ENCODE peak calls at places on chromosome 2, in ten cellular contexts. T, W, G, V, Q, X, M, H, P and N are unnamed samples.

GRCh38 chr2:36538345-36538744 is 59.6 kb downstream of the FEZ2 start:
- DNase-seq in T (no peak), W (peak; percentile 69), G (no peak), V (no peak), Q (no peak), X (no peak), M (no peak), H (no peak), P (peak; percentile 93), N (no peak)

GRCh38 chr2:227188292-227188691 is 23.9 kb downstream of the COL4A3 start:
- DNase-seq in T (no peak), W (peak; percentile 64), G (peak; percentile 70), V (no peak), Q (no peak), X (no peak), M (peak; percentile 34), H (no peak), P (peak; percentile 70), N (no peak)

GRCh38 chr2:61356958-61357350 is 113.9 kb downstream of the USP34 start:
- DNase-seq in T (no peak), W (no peak), G (peak; percentile 14), V (no peak), Q (no peak), X (no peak), M (no peak), H (no peak), P (no peak), N (no peak)

GRCh38 chr2:139694327-139694726 is 914.1 kb upstream of the NXPH2 start:
- DNase-seq in T (no peak), W (no peak), G (no peak), V (no peak), Q (no peak), X (no peak), M (no peak), H (no peak), P (no peak), N (no peak)

GRCh38 chr2:101750688-101751087 is 53.2 kb downstream of the MAP4K4 start:
- DNase-seq in T (no peak), W (no peak), G (no peak), V (no peak), Q (no peak), X (no peak), M (peak; percentile 10), H (no peak), P (no peak), N (no peak)

GRCh38 chr2:84449055-84449454 is 10.0 kb downstream of the SUCLG1 start:
- DNase-seq in T (no peak), W (no peak), G (no peak), V (no peak), Q (no peak), X (no peak), M (no peak), H (no peak), P (no peak), N (no peak)

GRCh38 chr2:98850074-98850473 is 86.0 kb downstream of the CRACDL start:
- DNase-seq in T (no peak), W (no peak), G (no peak), V (no peak), Q (no peak), X (no peak), M (no peak), H (no peak), P (no peak), N (no peak)

GRCh38 chr2:26942543-26943295 is 27.7 kb upstream of the MAPRE3 start:
- DNase-seq in T (no peak), W (peak; percentile 71), G (peak; percentile 53), V (peak; percentile 77), Q (peak; percentile 66), X (peak; percentile 68), M (no peak), H (no peak), P (peak; percentile 73), N (no peak)

GRCh38 chr2:219296631-219297391 is 12.4 kb downstream of the PTPRN start:
- DNase-seq in T (no peak), W (no peak), G (no peak), V (no peak), Q (no peak), X (no peak), M (no peak), H (no peak), P (no peak), N (no peak)

GRCh38 chr2:219299372-219299760 is 9.8 kb downstream of the PTPRN start:
- DNase-seq in T (no peak), W (no peak), G (no peak), V (no peak), Q (no peak), X (no peak), M (no peak), H (no peak), P (no peak), N (no peak)

GRCh38 chr2:219298759-219299371 is 10.3 kb downstream of the PTPRN start:
- DNase-seq in T (no peak), W (peak; percentile 86), G (peak; percentile 66), V (peak; percentile 92), Q (peak; percentile 93), X (peak; percentile 97), M (peak; percentile 97), H (peak; percentile 83), P (peak; percentile 78), N (no peak)

GRCh38 chr2:219296142-219296541 is 13.1 kb downstream of the PTPRN start:
- DNase-seq in T (no peak), W (no peak), G (no peak), V (no peak), Q (no peak), X (no peak), M (no peak), H (no peak), P (no peak), N (no peak)

DNA sequence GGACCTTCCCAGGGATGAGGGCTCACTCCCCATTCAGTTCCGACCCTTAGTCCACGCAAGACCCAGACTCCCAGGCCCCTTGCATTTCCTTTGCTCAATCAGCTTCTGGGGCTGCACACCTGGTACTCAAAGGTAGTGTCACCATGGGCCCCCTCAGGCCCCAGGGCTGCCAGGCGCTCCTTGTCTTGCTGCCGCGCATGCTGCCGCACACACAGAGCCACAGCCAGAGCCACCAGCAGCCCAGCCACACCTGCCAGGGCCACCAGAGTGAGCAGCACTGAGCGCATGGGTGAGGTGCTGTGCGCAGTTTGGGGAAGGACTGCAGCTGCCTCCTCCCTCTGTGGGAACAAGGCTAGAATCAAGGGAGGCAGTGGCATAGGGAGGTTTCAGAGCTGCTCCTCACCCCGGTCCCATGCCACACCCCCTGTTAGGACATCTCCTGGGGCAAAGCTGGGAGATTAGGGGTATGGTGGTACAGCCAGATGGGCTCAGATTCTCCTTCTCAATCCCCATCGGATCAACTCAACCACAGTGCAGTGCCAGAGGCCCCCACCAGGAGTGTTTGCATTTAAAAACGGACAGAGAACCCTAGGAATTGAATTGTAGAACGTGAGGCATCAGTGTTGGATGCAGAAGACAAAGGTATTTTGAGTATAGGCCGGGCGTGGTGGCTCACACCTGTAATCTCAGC is 11.3 kb downstream of the PTPRN start:
- DNase-seq in T (no peak), W (no peak), G (no peak), V (no peak), Q (no peak), X (no peak), M (no peak), H (no peak), P (no peak), N (no peak)
- TF ChIP-seq CTCF in T (no peak), W (no peak), G (peak; percentile 53), V (no peak), Q (no peak), X (no peak), M (no peak), H (no peak), P (no peak), N (no peak)

GRCh38 chr2:224146356-224147160 is 107.5 kb upstream of the SERPINE2 start:
- DNase-seq in T (no peak), W (no peak), G (no peak), V (no peak), Q (peak; percentile 23), X (no peak), M (no peak), H (no peak), P (peak; percentile 17), N (no peak)

GRCh38 chr2:224142397-224143312 is 103.6 kb upstream of the SERPINE2 start:
- DNase-seq in T (no peak), W (no peak), G (peak; percentile 40), V (no peak), Q (no peak), X (no peak), M (no peak), H (no peak), P (no peak), N (no peak)

GRCh38 chr2:224147174-224147573 is 108.1 kb upstream of the SERPINE2 start:
- DNase-seq in T (no peak), W (no peak), G (peak; percentile 65), V (no peak), Q (peak; percentile 74), X (no peak), M (no peak), H (no peak), P (no peak), N (no peak)

GRCh38 chr2:224143521-224143920 is 104.4 kb upstream of the SERPINE2 start:
- DNase-seq in T (no peak), W (peak; percentile 18), G (no peak), V (no peak), Q (no peak), X (no peak), M (no peak), H (no peak), P (no peak), N (no peak)

DNA sequence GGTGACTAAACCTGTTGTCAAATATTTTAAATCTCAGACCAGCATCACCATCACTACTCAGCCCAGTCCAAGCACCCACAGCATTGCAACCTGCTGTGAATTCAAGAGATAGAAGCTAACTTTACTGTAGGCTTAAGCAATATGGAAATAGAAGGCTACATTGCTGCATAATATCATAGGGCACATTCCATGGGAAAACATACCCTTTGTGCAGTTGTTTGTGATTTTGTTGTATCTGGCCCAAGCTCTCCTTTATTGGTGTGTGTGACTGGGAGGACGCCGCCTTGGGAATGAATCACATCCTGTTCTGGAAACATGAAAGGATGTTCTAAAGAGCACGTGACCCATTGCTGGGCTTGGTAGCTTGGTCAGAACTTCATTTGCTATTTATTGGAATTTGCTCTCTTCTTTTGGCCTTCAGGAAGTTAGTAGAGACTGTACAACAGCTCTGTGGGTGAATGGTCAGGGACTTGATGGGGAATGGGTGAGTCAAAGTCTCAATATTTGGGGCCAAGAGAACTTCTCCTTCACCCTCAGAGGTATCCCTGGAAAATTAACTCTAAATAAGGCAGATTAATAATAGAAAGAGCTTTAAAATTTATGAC is 106.8 kb upstream of the SERPINE2 start:
- DNase-seq in T (no peak), W (no peak), G (peak; percentile 93), V (no peak), Q (peak; percentile 58), X (no peak), M (no peak), H (no peak), P (no peak), N (no peak)
- H3K27ac ChIP-seq in T (no peak overlapping the region), W (no peak overlapping the region), G (peak overlapping the region; percentile 63), V (no peak overlapping the region), Q (peak overlapping the region; percentile 76), X (peak overlapping the region; percentile 24), M (no peak overlapping the region), H (no peak overlapping the region), P (no peak overlapping the region), N (no peak overlapping the region)

GRCh38 chr2:217790195-217790594 is 212.6 kb downstream of the TNS1 start:
- DNase-seq in T (no peak), W (no peak), G (peak; percentile 11), V (no peak), Q (no peak), X (peak; percentile 4), M (peak; percentile 80), H (no peak), P (no peak), N (no peak)

GRCh38 chr2:217789003-217789735 is 213.6 kb downstream of the TNS1 start:
- DNase-seq in T (no peak), W (peak; percentile 90), G (peak; percentile 63), V (peak; percentile 93), Q (peak; percentile 82), X (peak; percentile 94), M (peak; percentile 97), H (peak; percentile 67), P (peak; percentile 86), N (peak; percentile 87)

GRCh38 chr2:217788669-217789002 is 214.2 kb downstream of the TNS1 start:
- DNase-seq in T (no peak), W (no peak), G (no peak), V (no peak), Q (no peak), X (no peak), M (no peak), H (no peak), P (no peak), N (no peak)

GRCh38 chr2:217790681-217791392 is 212.0 kb downstream of the TNS1 start:
- DNase-seq in T (no peak), W (no peak), G (peak; percentile 76), V (no peak), Q (no peak), X (peak; percentile 5), M (peak; percentile 91), H (no peak), P (no peak), N (no peak)

GRCh38 chr2:217789736-217790181 is 213.0 kb downstream of the TNS1 start:
- DNase-seq in T (no peak), W (no peak), G (no peak), V (no peak), Q (no peak), X (peak; percentile 9), M (peak; percentile 60), H (no peak), P (no peak), N (no peak)
- H3K4me3 ChIP-seq in T (peak overlapping the region; percentile 16), W (no peak overlapping the region), G (no peak overlapping the region), V (no peak overlapping the region), Q (no peak overlapping the region), X (peak overlapping the region; percentile 27), M (no peak overlapping the region), H (no peak overlapping the region), P (no peak overlapping the region), N (peak overlapping the region; percentile 17)

GRCh38 chr2:143128681-143129580 is at the start of gene ARHGAP15:
- DNase-seq in T (peak; percentile 8), W (peak; percentile 12), G (no peak), V (no peak), Q (peak; percentile 39), X (no peak), M (no peak), H (no peak), P (no peak), N (no peak)
- TF ChIP-seq CTCF in T (no peak), W (no peak), G (no peak), V (no peak), Q (no peak), X (no peak), M (no peak), H (no peak), P (no peak), N (no peak)